ENCODE peak calls at places on chromosomes 3 and 15, in six cellular contexts. One of them, this sample, is unnamed.

GRCh38 chr15:50163719-50164410 is 18.1 kb upstream of the SLC27A2 start:
- DNase-seq in GM10248: no peak
- DNase-seq in astrocyte of the spinal cord: no peak
- DNase-seq in CD4-positive, alpha-beta T cell: no peak
- DNase-seq in heart left ventricle: no peak
- DNase-seq in omental fat pad: no peak
- DNase-seq in this sample: no peak

GRCh38 chr3:193946945-193947344 is 189.0 kb upstream of the HES1 start:
- DNase-seq in GM10248: no peak
- DNase-seq in astrocyte of the spinal cord: no peak
- DNase-seq in CD4-positive, alpha-beta T cell: no peak
- DNase-seq in heart left ventricle: no peak
- DNase-seq in omental fat pad: no peak
- DNase-seq in this sample: peak

GRCh38 chr3:53357457-53357856 is 10.1 kb upstream of the DCP1A start:
- DNase-seq in GM10248: no peak
- DNase-seq in astrocyte of the spinal cord: no peak
- DNase-seq in CD4-positive, alpha-beta T cell: no peak
- DNase-seq in heart left ventricle: no peak
- DNase-seq in omental fat pad: no peak
- DNase-seq in this sample: no peak

GRCh38 chr15:78907577-78907976 is 34.9 kb downstream of the MORF4L1 start:
- DNase-seq in GM10248: no peak
- DNase-seq in astrocyte of the spinal cord: no peak
- DNase-seq in CD4-positive, alpha-beta T cell: no peak
- DNase-seq in heart left ventricle: no peak
- DNase-seq in omental fat pad: no peak
- DNase-seq in this sample: no peak

GRCh38 chr3:17494117-17494809 is 248.2 kb downstream of the TBC1D5 start:
- DNase-seq in GM10248: no peak
- DNase-seq in astrocyte of the spinal cord: no peak
- DNase-seq in CD4-positive, alpha-beta T cell: no peak
- DNase-seq in heart left ventricle: no peak
- DNase-seq in omental fat pad: no peak
- DNase-seq in this sample: no peak

GRCh38 chr3:190099099-190099498 is 21.6 kb downstream of the P3H2 start:
- DNase-seq in GM10248: no peak
- DNase-seq in astrocyte of the spinal cord: no peak
- DNase-seq in CD4-positive, alpha-beta T cell: no peak
- DNase-seq in heart left ventricle: no peak
- DNase-seq in omental fat pad: no peak
- DNase-seq in this sample: no peak

GRCh38 chr3:170078620-170079281 is 41.0 kb downstream of the GPR160 start:
- DNase-seq in GM10248: no peak
- DNase-seq in astrocyte of the spinal cord: no peak
- DNase-seq in CD4-positive, alpha-beta T cell: no peak
- DNase-seq in heart left ventricle: no peak
- DNase-seq in omental fat pad: no peak
- DNase-seq in this sample: no peak

GRCh38 chr3:55490194-55490913 is 3.2 kb upstream of the WNT5A start:
- DNase-seq in GM10248: no peak
- DNase-seq in astrocyte of the spinal cord: peak
- DNase-seq in CD4-positive, alpha-beta T cell: no peak
- DNase-seq in heart left ventricle: no peak
- DNase-seq in omental fat pad: no peak
- DNase-seq in this sample: no peak

GRCh38 chr3:197520311-197521276 is 35.2 kb downstream of the BDH1 start:
- DNase-seq in GM10248: no peak
- DNase-seq in astrocyte of the spinal cord: peak
- DNase-seq in CD4-positive, alpha-beta T cell: no peak
- DNase-seq in heart left ventricle: no peak
- DNase-seq in omental fat pad: no peak
- DNase-seq in this sample: peak

GRCh38 chr15:59105839-59106238 is 893 bp downstream of the CCNB2 start:
- DNase-seq in GM10248: peak
- DNase-seq in astrocyte of the spinal cord: no peak
- DNase-seq in CD4-positive, alpha-beta T cell: no peak
- DNase-seq in heart left ventricle: no peak
- DNase-seq in omental fat pad: no peak
- DNase-seq in this sample: no peak

GRCh38 chr15:85750807-85751730 is 43.7 kb downstream of the KLHL25 start:
- DNase-seq in GM10248: no peak
- DNase-seq in astrocyte of the spinal cord: no peak
- DNase-seq in CD4-positive, alpha-beta T cell: no peak
- DNase-seq in heart left ventricle: no peak
- DNase-seq in omental fat pad: peak
- DNase-seq in this sample: no peak

GRCh38 chr3:55519016-55519415 is 31.9 kb upstream of the WNT5A start:
- DNase-seq in GM10248: no peak
- DNase-seq in astrocyte of the spinal cord: peak
- DNase-seq in CD4-positive, alpha-beta T cell: no peak
- DNase-seq in heart left ventricle: no peak
- DNase-seq in omental fat pad: no peak
- DNase-seq in this sample: no peak

GRCh38 chr3:21718943-21719591 is 31.9 kb downstream of the ZNF385D start:
- DNase-seq in GM10248: no peak
- DNase-seq in astrocyte of the spinal cord: no peak
- DNase-seq in CD4-positive, alpha-beta T cell: no peak
- DNase-seq in heart left ventricle: no peak
- DNase-seq in omental fat pad: no peak
- DNase-seq in this sample: no peak

GRCh38 chr3:123884258-123884831 is at the start of gene MYLK:
- DNase-seq in GM10248: peak
- DNase-seq in astrocyte of the spinal cord: peak
- DNase-seq in CD4-positive, alpha-beta T cell: no peak
- DNase-seq in heart left ventricle: peak
- DNase-seq in omental fat pad: peak
- DNase-seq in this sample: peak

GRCh38 chr15:40307421-40308165 is at the start of gene PLCB2:
- DNase-seq in GM10248: peak
- DNase-seq in astrocyte of the spinal cord: no peak
- DNase-seq in CD4-positive, alpha-beta T cell: peak
- DNase-seq in heart left ventricle: peak
- DNase-seq in omental fat pad: no peak
- DNase-seq in this sample: peak

GRCh38 chr3:171282041-171282440 is 178.2 kb downstream of the TNIK start:
- DNase-seq in GM10248: no peak
- DNase-seq in astrocyte of the spinal cord: peak
- DNase-seq in CD4-positive, alpha-beta T cell: no peak
- DNase-seq in heart left ventricle: peak
- DNase-seq in omental fat pad: no peak
- DNase-seq in this sample: no peak

GRCh38 chr3:150603888-150604319 is 783 bp downstream of the SELENOT start:
- DNase-seq in GM10248: no peak
- DNase-seq in astrocyte of the spinal cord: no peak
- DNase-seq in CD4-positive, alpha-beta T cell: no peak
- DNase-seq in heart left ventricle: no peak
- DNase-seq in omental fat pad: no peak
- DNase-seq in this sample: no peak

GRCh38 chr3:186841637-186842036 is 873 bp upstream of the ADIPOQ start:
- DNase-seq in GM10248: no peak
- DNase-seq in astrocyte of the spinal cord: no peak
- DNase-seq in CD4-positive, alpha-beta T cell: no peak
- DNase-seq in heart left ventricle: no peak
- DNase-seq in omental fat pad: no peak
- DNase-seq in this sample: no peak

GRCh38 chr3:54670269-54671000 is 257.4 kb downstream of the LRTM1 start:
- DNase-seq in GM10248: no peak
- DNase-seq in astrocyte of the spinal cord: no peak
- DNase-seq in CD4-positive, alpha-beta T cell: no peak
- DNase-seq in heart left ventricle: no peak
- DNase-seq in omental fat pad: no peak
- DNase-seq in this sample: no peak

GRCh38 chr3:56118968-56119367 is 349.3 kb downstream of the ERC2 start:
- DNase-seq in GM10248: no peak
- DNase-seq in astrocyte of the spinal cord: no peak
- DNase-seq in CD4-positive, alpha-beta T cell: no peak
- DNase-seq in heart left ventricle: no peak
- DNase-seq in omental fat pad: no peak
- DNase-seq in this sample: no peak

GRCh38 chr15:77607111-77607893 is 25.4 kb downstream of the LINGO1 start:
- DNase-seq in GM10248: no peak
- DNase-seq in astrocyte of the spinal cord: no peak
- DNase-seq in CD4-positive, alpha-beta T cell: no peak
- DNase-seq in heart left ventricle: peak
- DNase-seq in omental fat pad: no peak
- DNase-seq in this sample: no peak

GRCh38 chr15:98969126-98969735 is 38.4 kb downstream of the PGPEP1L start:
- DNase-seq in GM10248: no peak
- DNase-seq in astrocyte of the spinal cord: no peak
- DNase-seq in CD4-positive, alpha-beta T cell: no peak
- DNase-seq in heart left ventricle: no peak
- DNase-seq in omental fat pad: no peak
- DNase-seq in this sample: no peak

GRCh38 chr15:32659340-32659831 is 17.9 kb downstream of the SCG5 start:
- DNase-seq in GM10248: no peak
- DNase-seq in astrocyte of the spinal cord: peak
- DNase-seq in CD4-positive, alpha-beta T cell: no peak
- DNase-seq in heart left ventricle: no peak
- DNase-seq in omental fat pad: no peak
- DNase-seq in this sample: no peak
- TF ChIP-seq CTCF in GM10248: no peak
- TF ChIP-seq CTCF in astrocyte of the spinal cord: peak
- TF ChIP-seq CTCF in CD4-positive, alpha-beta T cell: no peak
- TF ChIP-seq CTCF in heart left ventricle: no peak
- TF ChIP-seq CTCF in omental fat pad: no peak
- TF ChIP-seq CTCF in this sample: no peak

DNA sequence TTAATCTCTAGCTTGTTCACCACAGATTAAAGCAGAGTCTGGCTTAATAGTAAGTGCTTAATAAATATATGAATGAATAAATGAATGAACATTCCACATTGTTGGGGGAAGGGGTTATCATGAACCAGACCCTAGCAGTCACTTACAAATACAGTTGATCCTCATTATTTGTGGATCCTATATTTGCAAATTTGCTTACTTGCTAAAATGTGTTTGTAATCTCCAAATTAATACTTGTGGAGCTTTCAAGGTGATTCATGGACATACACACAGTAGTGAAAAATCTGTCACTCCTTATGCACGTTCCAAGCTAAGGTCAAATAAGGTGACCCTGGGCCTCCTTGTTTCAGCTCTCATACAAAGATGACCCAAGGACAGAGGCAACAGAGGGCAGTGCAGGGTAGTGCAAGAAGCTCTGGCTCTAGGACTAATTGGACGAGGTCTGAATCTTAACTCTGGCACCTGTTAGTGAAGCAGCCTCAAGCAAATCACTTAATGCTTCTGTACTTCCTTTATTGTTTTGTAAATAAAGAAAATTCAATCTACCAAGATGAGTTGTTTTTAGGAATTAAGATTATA is 112.8 kb upstream of the C2CD4B start:
- DNase-seq in GM10248: no peak
- DNase-seq in astrocyte of the spinal cord: no peak
- DNase-seq in CD4-positive, alpha-beta T cell: no peak
- DNase-seq in heart left ventricle: no peak
- DNase-seq in omental fat pad: no peak
- DNase-seq in this sample: no peak
- TF ChIP-seq CTCF in GM10248: no peak
- TF ChIP-seq CTCF in astrocyte of the spinal cord: no peak
- TF ChIP-seq CTCF in CD4-positive, alpha-beta T cell: no peak
- TF ChIP-seq CTCF in heart left ventricle: no peak
- TF ChIP-seq CTCF in omental fat pad: no peak
- TF ChIP-seq CTCF in this sample: no peak

DNA sequence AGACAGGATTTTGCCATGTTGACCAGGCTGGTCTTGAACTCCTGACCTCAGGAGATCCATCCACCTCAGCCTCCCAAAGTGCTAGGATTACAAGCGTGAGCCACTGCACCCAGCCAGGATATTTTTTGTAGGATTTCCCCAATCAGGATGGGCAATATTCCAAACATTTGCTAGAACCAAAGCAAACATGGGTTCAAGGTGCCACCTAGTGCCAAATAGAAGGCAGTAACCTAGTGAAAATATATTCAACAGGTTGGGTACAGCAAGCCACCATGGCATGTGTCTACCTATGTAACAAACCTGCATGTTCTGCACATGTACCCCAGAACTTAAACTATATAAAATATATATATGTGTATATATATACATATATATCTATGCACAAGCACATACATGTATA is 185.9 kb upstream of the CADM2 start:
- DNase-seq in GM10248: no peak
- DNase-seq in astrocyte of the spinal cord: no peak
- DNase-seq in CD4-positive, alpha-beta T cell: no peak
- DNase-seq in heart left ventricle: no peak
- DNase-seq in omental fat pad: no peak
- DNase-seq in this sample: no peak
- TF ChIP-seq CTCF in GM10248: no peak
- TF ChIP-seq CTCF in astrocyte of the spinal cord: no peak
- TF ChIP-seq CTCF in CD4-positive, alpha-beta T cell: no peak
- TF ChIP-seq CTCF in heart left ventricle: no peak
- TF ChIP-seq CTCF in omental fat pad: no peak
- TF ChIP-seq CTCF in this sample: no peak

DNA sequence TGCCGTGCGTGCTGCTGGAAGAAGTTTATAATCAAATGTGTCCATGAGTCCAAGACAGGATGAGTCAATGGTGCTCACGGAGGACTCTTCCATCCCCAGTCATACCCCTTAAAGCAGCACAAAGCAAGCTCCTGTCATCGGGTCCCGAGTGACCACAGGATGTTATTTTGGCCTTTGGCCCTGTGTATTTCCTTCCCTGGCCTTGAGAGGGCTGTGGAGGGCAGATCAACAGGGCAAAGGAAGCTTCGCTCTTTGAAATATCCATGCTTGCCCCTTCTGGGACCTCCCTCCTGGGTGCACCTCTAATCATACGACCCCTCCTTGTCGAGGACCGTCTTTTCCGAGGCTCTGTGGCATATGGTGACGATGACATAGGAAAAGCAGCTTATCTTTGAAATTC is 93.4 kb downstream of the SLCO3A1 start:
- DNase-seq in GM10248: no peak
- DNase-seq in astrocyte of the spinal cord: no peak
- DNase-seq in CD4-positive, alpha-beta T cell: no peak
- DNase-seq in heart left ventricle: peak
- DNase-seq in omental fat pad: no peak
- DNase-seq in this sample: peak
- TF ChIP-seq CTCF in GM10248: no peak
- TF ChIP-seq CTCF in astrocyte of the spinal cord: no peak
- TF ChIP-seq CTCF in CD4-positive, alpha-beta T cell: no peak
- TF ChIP-seq CTCF in heart left ventricle: peak
- TF ChIP-seq CTCF in omental fat pad: no peak
- TF ChIP-seq CTCF in this sample: peak

DNA sequence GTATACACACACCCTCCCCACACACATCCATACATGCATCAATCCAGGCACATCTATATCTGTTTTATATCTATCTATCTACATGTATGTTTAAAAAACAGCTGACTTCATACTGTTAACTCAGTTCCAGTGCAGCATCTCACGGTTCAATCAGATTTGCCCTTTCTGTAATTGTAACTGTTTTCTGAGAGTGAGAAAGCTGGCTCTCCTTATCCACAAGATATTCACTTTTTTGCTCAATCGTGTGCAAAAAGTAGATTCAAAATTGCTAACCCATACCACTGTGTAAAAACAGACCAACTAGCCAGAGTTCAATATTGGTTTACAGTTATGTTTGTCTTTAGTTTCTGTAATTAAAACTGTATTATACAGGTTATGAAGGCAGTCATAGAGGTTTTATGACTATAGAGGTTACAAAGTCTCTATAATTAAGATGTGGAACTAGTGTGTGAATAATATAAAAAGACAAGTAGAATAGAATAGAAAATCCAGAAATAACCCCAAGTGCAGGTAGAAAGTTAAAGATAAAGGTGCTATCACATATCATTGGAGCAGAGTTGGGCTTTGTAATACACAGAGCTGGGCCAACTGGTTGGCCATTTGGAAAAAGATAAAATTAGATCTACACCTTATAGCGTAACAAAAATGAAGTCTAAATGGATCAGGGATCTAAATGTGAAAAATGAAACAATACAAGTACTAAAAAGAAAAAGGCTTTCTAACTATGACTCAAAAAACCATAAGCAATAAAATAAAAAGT is 20.1 kb upstream of the MCF2L2 start:
- DNase-seq in GM10248: no peak
- DNase-seq in astrocyte of the spinal cord: no peak
- DNase-seq in CD4-positive, alpha-beta T cell: no peak
- DNase-seq in heart left ventricle: no peak
- DNase-seq in omental fat pad: no peak
- DNase-seq in this sample: no peak
- TF ChIP-seq CTCF in GM10248: no peak
- TF ChIP-seq CTCF in astrocyte of the spinal cord: no peak
- TF ChIP-seq CTCF in CD4-positive, alpha-beta T cell: no peak
- TF ChIP-seq CTCF in heart left ventricle: no peak
- TF ChIP-seq CTCF in omental fat pad: no peak
- TF ChIP-seq CTCF in this sample: no peak

This sample was measured in Calu3.